ENCODE peak calls at places on chromosome 12, in nine cellular contexts. R, L, S, Y, P, D, H, F and O are unnamed samples.

GRCh38 chr12:47808049-47808448 is 11.7 kb downstream of the HDAC7 start:
- DNase-seq in P (peak), S (no peak), L (peak), D (peak), Y (no peak), F (peak), R (peak), H (peak), O (peak)

GRCh38 chr12:121232977-121233627 is 23.2 kb downstream of the P2RX4 start:
- DNase-seq in S (no peak), Y (no peak), L (no peak), D (no peak), R (no peak), F (no peak), H (no peak), P (no peak), O (no peak)

GRCh38 chr12:127396720-127397119 is 870.2 kb upstream of the TMEM132C start:
- DNase-seq in F (no peak), L (no peak), R (no peak), D (no peak), H (no peak), Y (no peak), S (no peak), P (no peak), O (no peak)

GRCh38 chr12:54393743-54394142 is 9.2 kb upstream of the ZNF385A start:
- DNase-seq in H (no peak), R (no peak), F (no peak), Y (no peak), D (no peak), L (no peak), S (no peak), P (no peak), O (no peak)

GRCh38 chr12:119683413-119683812 is 15.5 kb downstream of the PRKAB1 start:
- DNase-seq in L (no peak), D (no peak), H (peak), P (no peak), F (no peak), Y (no peak), S (no peak), R (no peak), O (no peak)

GRCh38 chr12:108854453-108855283 is 2.7 kb downstream of the SSH1 start:
- DNase-seq in P (peak), L (no peak), R (peak), F (peak), Y (peak), H (peak), D (no peak), S (peak), O (no peak)

GRCh38 chr12:119288559-119288958 is 46.0 kb upstream of the CCDC60 start:
- DNase-seq in P (no peak), Y (no peak), F (no peak), L (no peak), D (no peak), H (no peak), S (no peak), R (no peak), O (no peak)

GRCh38 chr12:121060149-121061001 is 21.3 kb upstream of the OASL start:
- DNase-seq in S (peak), L (peak), P (peak), R (peak), H (peak), D (peak), Y (no peak), F (peak), O (peak)

GRCh38 chr12:1805441-1806081 is 14.8 kb upstream of the LRTM2 start:
- DNase-seq in L (no peak), F (no peak), S (no peak), Y (no peak), P (no peak), R (no peak), H (no peak), D (no peak), O (no peak)

GRCh38 chr12:5251786-5252185 is 180.1 kb upstream of the NTF3 start:
- DNase-seq in H (no peak), P (no peak), S (no peak), L (no peak), F (no peak), Y (no peak), R (no peak), D (no peak), O (no peak)

GRCh38 chr12:39375206-39375808 is 67.6 kb downstream of the KIF21A start:
- DNase-seq in D (no peak), Y (no peak), P (no peak), R (no peak), H (no peak), L (no peak), F (no peak), S (no peak), O (no peak)

GRCh38 chr12:54053625-54054441 is at the start of gene HOXC4:
- DNase-seq in L (no peak), R (peak), S (no peak), F (peak), P (peak), H (peak), Y (no peak), D (no peak), O (no peak)

GRCh38 chr12:6226701-6227096 is 26.5 kb downstream of the CD9 start:
- DNase-seq in P (no peak), R (no peak), Y (no peak), D (no peak), L (no peak), F (no peak), H (no peak), S (peak), O (no peak)

GRCh38 chr12:28535216-28535615 is 345.0 kb downstream of the CCDC91 start:
- DNase-seq in P (peak), S (peak), F (no peak), H (peak), D (no peak), Y (peak), L (no peak), R (no peak), O (no peak)

GRCh38 chr12:47838286-47838931 is 18.7 kb upstream of the HDAC7 start:
- DNase-seq in S (no peak), P (peak), D (no peak), R (no peak), F (no peak), L (no peak), H (peak), Y (no peak), O (no peak)

GRCh38 chr12:86331012-86331411 is 74.8 kb upstream of the MGAT4C start:
- DNase-seq in Y (no peak), P (peak), R (no peak), F (no peak), L (no peak), D (no peak), S (no peak), H (no peak), O (no peak)

GRCh38 chr12:65113621-65114035 is 7.5 kb downstream of the WIF1 start:
- DNase-seq in D (no peak), F (no peak), H (peak), L (no peak), P (no peak), S (no peak), Y (no peak), R (no peak), O (no peak)

GRCh38 chr12:77031745-77032144 is 33.6 kb downstream of the E2F7 start:
- DNase-seq in F (no peak), L (no peak), D (no peak), P (no peak), Y (no peak), R (no peak), S (peak), H (peak), O (no peak)

GRCh38 chr12:10048531-10048930 is 18.0 kb downstream of the CLEC9A start:
- DNase-seq in F (no peak), S (no peak), P (no peak), L (no peak), H (no peak), Y (no peak), R (no peak), D (no peak), O (no peak)

GRCh38 chr12:98954506-98954905 is 309.4 kb downstream of the APAF1 start:
- DNase-seq in H (no peak), Y (no peak), D (no peak), P (no peak), R (no peak), L (no peak), F (no peak), S (no peak), O (no peak)

GRCh38 chr12:116370886-116371580 is 93.5 kb upstream of the MED13L start:
- DNase-seq in H (peak), Y (no peak), P (no peak), L (no peak), F (no peak), R (no peak), D (no peak), S (no peak), O (no peak)

GRCh38 chr12:75756771-75757170 is 245.4 kb upstream of the KRR1 start:
- DNase-seq in R (no peak), F (no peak), H (no peak), Y (no peak), P (no peak), S (peak), D (no peak), L (no peak), O (no peak)

GRCh38 chr12:123231931-123232330 is 1.0 kb downstream of the MPHOSPH9 start:
- DNase-seq in D (no peak), S (no peak), P (no peak), F (no peak), Y (no peak), R (no peak), H (no peak), L (no peak), O (no peak)

GRCh38 chr12:109157986-109158385 is 41.6 kb downstream of the ACACB start:
- DNase-seq in R (no peak), L (no peak), D (no peak), S (no peak), Y (no peak), P (no peak), F (no peak), H (peak), O (no peak)

GRCh38 chr12:117331691-117332090 is 29.7 kb downstream of the NOS1 start:
- DNase-seq in D (no peak), P (no peak), S (no peak), Y (no peak), H (no peak), F (no peak), L (no peak), R (no peak), O (no peak)

GRCh38 chr12:30417697-30418231 is 277.9 kb downstream of the IPO8 start:
- DNase-seq in L (no peak), R (no peak), P (peak), H (peak), D (no peak), S (peak), Y (no peak), F (no peak), O (no peak)

GRCh38 chr12:10213168-10214130 is 772 bp downstream of the GABARAPL1 start:
- DNase-seq in Y (no peak), F (peak), R (peak), S (peak), H (peak), L (peak), P (peak), D (peak), O (peak)

GRCh38 chr12:12890815-12891645 is at the start of gene GPRC5A:
- DNase-seq in H (peak), Y (peak), F (peak), P (peak), D (no peak), R (peak), S (peak), L (no peak), O (peak)

GRCh38 chr12:98440165-98440581 is 75.2 kb upstream of the TMPO start:
- DNase-seq in S (peak), P (peak), L (no peak), F (no peak), D (no peak), R (no peak), Y (peak), H (peak), O (no peak)

GRCh38 chr12:84910549-84911241 is 1.9 kb downstream of the SLC6A15 start:
- DNase-seq in L (no peak), H (no peak), R (no peak), S (no peak), F (no peak), D (no peak), P (no peak), Y (no peak), O (no peak)

GRCh38 chr12:75480469-75480949 is at the start of gene GLIPR1:
- DNase-seq in P (peak), S (peak), H (peak), L (peak), F (peak), Y (peak), R (peak), D (peak), O (peak)

GRCh38 chr12:63967781-63968180 is 123.3 kb downstream of the SRGAP1 start:
- DNase-seq in R (no peak), L (no peak), Y (no peak), P (peak), S (peak), D (no peak), F (no peak), H (no peak), O (no peak)

GRCh38 chr12:54991161-54991991 is 6.8 kb upstream of the TESPA1 start:
- DNase-seq in R (peak), S (no peak), P (no peak), F (peak), L (peak), Y (no peak), D (no peak), H (no peak), O (no peak)

GRCh38 chr12:120849765-120850164 is 54.4 kb downstream of the SPPL3 start:
- DNase-seq in R (no peak), H (peak), Y (no peak), S (peak), L (no peak), D (no peak), F (no peak), P (peak), O (no peak)

GRCh38 chr12:3837049-3837448 is 36.1 kb downstream of the PARP11 start:
- DNase-seq in Y (no peak), H (no peak), L (no peak), S (no peak), P (no peak), F (peak), R (no peak), D (no peak), O (no peak)

GRCh38 chr12:29726321-29726692 is 57.4 kb downstream of the TMTC1 start:
- DNase-seq in F (no peak), L (no peak), D (no peak), S (no peak), H (no peak), P (peak), R (no peak), Y (no peak), O (no peak)

GRCh38 chr12:51921017-51921725 is 13.9 kb downstream of the ACVRL1 start:
- DNase-seq in H (no peak), Y (no peak), S (no peak), L (no peak), D (no peak), F (no peak), R (no peak), P (no peak), O (no peak)

DNA sequence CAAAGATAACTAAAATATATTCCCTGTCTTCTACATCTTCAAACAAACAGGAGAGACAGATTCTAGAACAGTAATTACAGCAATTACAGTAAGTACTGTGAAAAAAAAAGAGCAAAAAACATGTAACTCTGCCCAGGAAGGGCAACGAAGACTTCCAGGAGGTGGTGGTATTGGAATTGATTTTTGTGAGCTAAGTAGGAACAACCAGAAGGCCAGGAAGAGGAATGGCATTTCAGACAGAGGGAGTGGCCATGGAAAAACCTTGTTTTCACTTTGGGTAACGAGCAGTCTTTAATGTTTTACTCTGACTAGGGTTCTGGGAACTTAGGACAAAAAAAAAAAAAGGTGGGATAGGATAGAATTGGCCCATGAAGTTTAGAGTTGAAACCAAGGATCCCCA is 196.3 kb upstream of the PLEKHG7 start:
- DNase-seq in D (no peak), L (no peak), F (no peak), P (peak), R (no peak), S (peak), H (no peak), Y (no peak), O (no peak)
- TF ChIP-seq CTCF in D (no peak), L (no peak), F (no peak), P (no peak), R (no peak), S (no peak), H (no peak), Y (no peak), O (no peak)

DNA sequence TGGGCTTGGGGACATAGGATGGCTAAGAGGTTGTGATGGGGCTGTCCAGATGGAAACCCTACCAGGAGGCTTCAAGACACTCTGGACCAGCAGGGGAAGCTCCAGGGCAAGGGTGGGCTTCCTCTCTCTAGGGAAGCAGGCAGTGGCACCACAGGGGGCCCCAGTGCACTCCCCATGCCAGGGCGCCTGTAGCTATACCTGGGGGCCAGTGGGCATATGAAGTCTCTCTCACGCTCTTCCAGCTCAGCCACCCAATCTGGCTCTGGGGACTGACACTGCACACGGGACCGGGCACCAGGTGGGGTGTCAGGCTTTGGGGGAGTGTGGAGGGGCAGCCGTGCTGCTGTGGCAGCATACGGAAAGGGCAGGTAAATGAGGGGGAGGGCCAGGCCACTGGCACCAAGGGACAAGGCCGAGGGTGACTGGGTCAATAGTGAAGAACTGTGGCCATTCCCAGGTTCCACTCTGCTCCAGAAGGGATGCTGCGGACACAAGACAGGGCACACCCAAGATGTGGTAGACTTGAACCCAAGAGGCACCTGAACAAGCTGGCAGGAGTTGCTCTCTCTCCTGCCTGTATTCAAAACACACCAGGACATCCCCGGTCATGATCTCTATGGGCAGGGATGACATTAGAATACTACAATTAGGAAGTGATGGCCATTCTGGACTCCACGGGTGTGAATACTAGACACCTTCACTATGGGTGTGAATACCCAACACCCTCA is 27.5 kb downstream of the RFLNA start:
- DNase-seq in L (no peak), Y (no peak), P (no peak), R (no peak), H (no peak), D (no peak), S (peak), F (no peak), O (no peak)
- TF ChIP-seq CTCF in L (no peak), Y (no peak), P (no peak), R (no peak), H (no peak), D (no peak), S (no peak), F (no peak), O (no peak)

GRCh38 chr12:57474862-57475261 is 4.8 kb downstream of the ARHGAP9 start:
- DNase-seq in S (no peak), H (no peak), D (no peak), P (no peak), L (no peak), F (no peak), Y (no peak), R (no peak), O (no peak)
- TF ChIP-seq CTCF in S (no peak), H (no peak), D (no peak), P (no peak), L (no peak), F (no peak), Y (no peak), R (no peak), O (no peak)

GRCh38 chr12:49287876-49288275 is 7.1 kb upstream of the PRPH start:
- DNase-seq in P (no peak), H (no peak), L (no peak), F (no peak), R (no peak), D (no peak), S (no peak), Y (no peak), O (no peak)
- TF ChIP-seq CTCF in P (no peak), H (no peak), L (no peak), F (no peak), R (no peak), D (no peak), S (no peak), Y (no peak), O (no peak)

GRCh38 chr12:23217158-23217557 is 592.2 kb downstream of the ETNK1 start:
- DNase-seq in S (peak), L (no peak), P (peak), F (no peak), Y (no peak), R (no peak), D (no peak), H (no peak), O (no peak)

GRCh38 chr12:23217716-23218115 is 592.7 kb downstream of the ETNK1 start:
- DNase-seq in D (no peak), P (no peak), R (no peak), F (no peak), H (no peak), L (no peak), Y (no peak), S (no peak), O (no peak)

GRCh38 chr12:23221066-23221465 is 596.1 kb downstream of the ETNK1 start:
- DNase-seq in Y (no peak), F (no peak), L (no peak), H (no peak), P (no peak), S (peak), R (no peak), D (no peak), O (no peak)

GRCh38 chr12:23221926-23222325 is 597.0 kb downstream of the ETNK1 start:
- DNase-seq in R (no peak), L (no peak), F (no peak), S (no peak), P (no peak), D (no peak), H (no peak), Y (no peak), O (no peak)

GRCh38 chr12:23222801-23223200 is 597.8 kb downstream of the ETNK1 start:
- DNase-seq in Y (no peak), L (no peak), D (no peak), S (no peak), P (no peak), H (no peak), F (no peak), R (no peak), O (no peak)
- TF ChIP-seq CTCF in Y (no peak), L (no peak), D (no peak), S (no peak), P (no peak), H (no peak), F (no peak), R (no peak), O (no peak)

GRCh38 chr12:73445658-73446324 is 1091.8 kb upstream of the ATXN7L3B start:
- DNase-seq in Y (no peak), S (no peak), R (no peak), H (no peak), D (no peak), L (no peak), P (no peak), F (no peak), O (no peak)
- TF ChIP-seq CTCF in Y (no peak), S (no peak), R (no peak), H (no peak), D (no peak), L (no peak), P (no peak), F (no peak), O (no peak)

GRCh38 chr12:94145231-94145979 is 3.0 kb upstream of the PLXNC1 start:
- DNase-seq in H (peak), S (peak), D (no peak), P (no peak), L (no peak), F (no peak), R (no peak), Y (no peak), O (no peak)
- TF ChIP-seq CTCF in H (peak), S (peak), D (no peak), P (no peak), L (no peak), F (peak), R (no peak), Y (peak), O (no peak)

GRCh38 chr12:130090564-130090963 is 71.7 kb upstream of the FZD10 start:
- DNase-seq in Y (no peak), S (no peak), F (no peak), H (no peak), D (no peak), R (no peak), L (no peak), P (no peak), O (no peak)
- TF ChIP-seq CTCF in Y (no peak), S (no peak), F (no peak), H (no peak), D (no peak), R (no peak), L (no peak), P (no peak), O (no peak)